ENCODE peak calls at places on chromosomes 2 and 18, in nine cellular contexts. One of them, this sample, is unnamed.

GRCh38 chr2:158243392-158243791 is 141.7 kb downstream of the UPP2 start:
- DNase-seq in HepG2: no peak
- DNase-seq in spleen: no peak
- DNase-seq in NB4: no peak
- DNase-seq in Peyer's patch: no peak
- DNase-seq in HCT116: no peak
- DNase-seq in uterus: no peak
- DNase-seq in IMR-90: no peak
- DNase-seq in K562: no peak
- DNase-seq in this sample: no peak

GRCh38 chr2:44759823-44760222 is 181.7 kb upstream of the SIX3 start:
- DNase-seq in IMR-90: peak; percentile 10
- DNase-seq in NB4: no peak
- DNase-seq in uterus: no peak
- DNase-seq in K562: no peak
- DNase-seq in Peyer's patch: no peak
- DNase-seq in HCT116: no peak
- DNase-seq in HepG2: peak; percentile 75
- DNase-seq in spleen: no peak
- DNase-seq in this sample: no peak

GRCh38 chr2:148602918-148603561 is 41.5 kb upstream of the EPC2 start:
- DNase-seq in HepG2: no peak
- DNase-seq in uterus: no peak
- DNase-seq in IMR-90: no peak
- DNase-seq in NB4: no peak
- DNase-seq in HCT116: no peak
- DNase-seq in Peyer's patch: no peak
- DNase-seq in K562: no peak
- DNase-seq in spleen: no peak
- DNase-seq in this sample: no peak

GRCh38 chr2:223941579-223942277 is 3.4 kb downstream of the WDFY1 start:
- DNase-seq in HepG2: no peak
- DNase-seq in uterus: no peak
- DNase-seq in HCT116: no peak
- DNase-seq in spleen: no peak
- DNase-seq in IMR-90: peak; percentile 83
- DNase-seq in NB4: no peak
- DNase-seq in Peyer's patch: peak; percentile 69
- DNase-seq in K562: no peak
- DNase-seq in this sample: peak; percentile 62

GRCh38 chr2:10337449-10337848 is 34.7 kb downstream of the HPCAL1 start:
- DNase-seq in NB4: no peak
- DNase-seq in K562: no peak
- DNase-seq in uterus: no peak
- DNase-seq in spleen: peak; percentile 46
- DNase-seq in HCT116: no peak
- DNase-seq in HepG2: no peak
- DNase-seq in IMR-90: no peak
- DNase-seq in Peyer's patch: no peak
- DNase-seq in this sample: no peak

GRCh38 chr2:216644846-216645635 is 11.8 kb downstream of the IGFBP2 start:
- DNase-seq in HCT116: no peak
- DNase-seq in spleen: no peak
- DNase-seq in Peyer's patch: no peak
- DNase-seq in HepG2: no peak
- DNase-seq in uterus: no peak
- DNase-seq in NB4: no peak
- DNase-seq in K562: no peak
- DNase-seq in IMR-90: no peak
- DNase-seq in this sample: no peak

GRCh38 chr2:190315273-190315672 is 4.4 kb downstream of the HIBCH start:
- DNase-seq in K562: no peak
- DNase-seq in HepG2: no peak
- DNase-seq in NB4: no peak
- DNase-seq in spleen: no peak
- DNase-seq in IMR-90: no peak
- DNase-seq in Peyer's patch: no peak
- DNase-seq in uterus: no peak
- DNase-seq in HCT116: no peak
- DNase-seq in this sample: no peak

GRCh38 chr2:158921599-158922408 is 46.6 kb upstream of the TANC1 start:
- DNase-seq in K562: no peak
- DNase-seq in HepG2: no peak
- DNase-seq in HCT116: no peak
- DNase-seq in Peyer's patch: no peak
- DNase-seq in uterus: no peak
- DNase-seq in spleen: no peak
- DNase-seq in IMR-90: no peak
- DNase-seq in NB4: no peak
- DNase-seq in this sample: no peak

GRCh38 chr2:152620218-152620617 is 97.0 kb downstream of the PRPF40A start:
- DNase-seq in spleen: no peak
- DNase-seq in NB4: no peak
- DNase-seq in Peyer's patch: no peak
- DNase-seq in HCT116: no peak
- DNase-seq in K562: no peak
- DNase-seq in HepG2: no peak
- DNase-seq in uterus: peak; percentile 52
- DNase-seq in IMR-90: no peak
- DNase-seq in this sample: no peak

GRCh38 chr2:118942012-118942411 is at the start of gene MARCO:
- DNase-seq in K562: no peak
- DNase-seq in spleen: no peak
- DNase-seq in NB4: no peak
- DNase-seq in HepG2: no peak
- DNase-seq in Peyer's patch: no peak
- DNase-seq in HCT116: no peak
- DNase-seq in IMR-90: no peak
- DNase-seq in uterus: no peak
- DNase-seq in this sample: no peak

GRCh38 chr2:67524236-67524635 is 127.1 kb downstream of the ETAA1 start:
- DNase-seq in Peyer's patch: no peak
- DNase-seq in spleen: no peak
- DNase-seq in K562: no peak
- DNase-seq in HepG2: no peak
- DNase-seq in uterus: no peak
- DNase-seq in NB4: no peak
- DNase-seq in HCT116: no peak
- DNase-seq in IMR-90: no peak
- DNase-seq in this sample: no peak

GRCh38 chr2:109624339-109624738 is 10.2 kb downstream of the SOWAHC start:
- DNase-seq in uterus: no peak
- DNase-seq in HepG2: no peak
- DNase-seq in IMR-90: no peak
- DNase-seq in K562: no peak
- DNase-seq in NB4: no peak
- DNase-seq in Peyer's patch: no peak
- DNase-seq in spleen: no peak
- DNase-seq in HCT116: no peak
- DNase-seq in this sample: no peak

GRCh38 chr2:206918258-206918657 is 21.1 kb upstream of the CPO start:
- DNase-seq in IMR-90: no peak
- DNase-seq in HCT116: no peak
- DNase-seq in Peyer's patch: no peak
- DNase-seq in uterus: no peak
- DNase-seq in HepG2: no peak
- DNase-seq in K562: no peak
- DNase-seq in spleen: no peak
- DNase-seq in NB4: no peak
- DNase-seq in this sample: no peak

GRCh38 chr2:122634920-122635319 is 879.5 kb downstream of the TSN start:
- DNase-seq in uterus: no peak
- DNase-seq in HCT116: no peak
- DNase-seq in spleen: no peak
- DNase-seq in IMR-90: no peak
- DNase-seq in K562: no peak
- DNase-seq in Peyer's patch: no peak
- DNase-seq in NB4: no peak
- DNase-seq in HepG2: no peak
- DNase-seq in this sample: no peak

GRCh38 chr2:52732849-52733395 is 1034.7 kb upstream of the CHAC2 start:
- DNase-seq in uterus: no peak
- DNase-seq in NB4: no peak
- DNase-seq in HCT116: no peak
- DNase-seq in IMR-90: no peak
- DNase-seq in spleen: no peak
- DNase-seq in HepG2: no peak
- DNase-seq in Peyer's patch: no peak
- DNase-seq in K562: no peak
- DNase-seq in this sample: no peak

GRCh38 chr18:58671122-58671940 is at the start of gene MALT1:
- DNase-seq in Peyer's patch: peak; percentile 98
- DNase-seq in NB4: peak; percentile 95
- DNase-seq in spleen: peak; percentile 99
- DNase-seq in HCT116: peak; percentile 68
- DNase-seq in uterus: peak; percentile 92
- DNase-seq in K562: peak; percentile 93
- DNase-seq in HepG2: peak; percentile 77
- DNase-seq in IMR-90: peak; percentile 85
- DNase-seq in this sample: peak; percentile 48
- TF ChIP-seq POLR2A in Peyer's patch: peak; percentile 88
- TF ChIP-seq POLR2A in NB4: peak; percentile 17
- TF ChIP-seq POLR2A in spleen: peak; percentile 94
- TF ChIP-seq POLR2A in HCT116: peak; percentile 30
- TF ChIP-seq POLR2A in uterus: peak; percentile 89
- TF ChIP-seq POLR2A in K562: no peak
- TF ChIP-seq POLR2A in HepG2: peak; percentile 78
- TF ChIP-seq POLR2A in IMR-90: peak; percentile 89
- TF ChIP-seq POLR2A in this sample: peak; percentile 78

DNA sequence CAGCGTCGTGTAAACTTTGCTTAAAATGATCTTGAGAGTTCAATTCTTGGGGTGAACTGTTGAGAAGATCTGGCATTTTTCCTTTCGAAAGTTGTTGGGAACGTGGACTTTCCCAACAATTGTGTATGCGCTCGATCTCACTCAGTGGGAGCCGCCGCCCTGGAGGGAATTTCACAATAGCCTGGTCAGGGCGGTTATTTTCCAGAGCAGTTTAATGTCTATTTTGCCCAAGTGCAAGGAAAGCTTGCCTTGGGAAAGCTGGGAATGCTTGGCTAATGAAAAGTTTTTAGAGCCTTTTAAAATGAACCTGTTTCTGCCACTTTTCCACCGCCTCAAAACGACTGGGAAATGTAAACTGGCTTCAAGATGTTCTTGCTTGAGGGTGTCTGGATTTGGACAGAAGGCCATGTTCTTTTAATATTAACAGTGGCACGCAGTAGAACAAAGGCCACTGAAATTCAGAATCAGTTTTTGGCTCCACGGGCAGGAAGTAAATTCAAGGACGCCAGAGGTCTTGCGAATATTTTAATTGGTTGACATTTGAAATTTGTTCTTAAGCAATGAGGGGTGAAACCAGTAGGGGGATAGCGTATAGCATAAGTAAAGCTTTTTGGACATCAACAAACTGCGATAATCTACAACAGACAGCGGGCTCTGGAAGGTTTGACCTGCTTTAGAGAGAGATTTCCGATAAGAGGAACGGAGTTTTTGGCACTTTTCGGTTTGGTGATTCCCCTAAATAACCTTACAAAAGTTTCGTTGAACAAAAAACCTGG is 1.2 kb downstream of the CFLAR start:
- DNase-seq in K562: no peak
- DNase-seq in NB4: peak; percentile 93
- DNase-seq in uterus: peak; percentile 80
- DNase-seq in HCT116: peak; percentile 59
- DNase-seq in HepG2: peak; percentile 84
- DNase-seq in Peyer's patch: peak; percentile 83
- DNase-seq in spleen: no peak
- DNase-seq in IMR-90: peak; percentile 86
- DNase-seq in this sample: no peak
- TF ChIP-seq POLR2A in K562: no peak
- TF ChIP-seq POLR2A in NB4: peak; percentile 26
- TF ChIP-seq POLR2A in uterus: no peak
- TF ChIP-seq POLR2A in HCT116: peak; percentile 38
- TF ChIP-seq POLR2A in HepG2: no peak
- TF ChIP-seq POLR2A in Peyer's patch: no peak
- TF ChIP-seq POLR2A in spleen: peak; percentile 76
- TF ChIP-seq POLR2A in IMR-90: no peak
- TF ChIP-seq POLR2A in this sample: no peak

DNA sequence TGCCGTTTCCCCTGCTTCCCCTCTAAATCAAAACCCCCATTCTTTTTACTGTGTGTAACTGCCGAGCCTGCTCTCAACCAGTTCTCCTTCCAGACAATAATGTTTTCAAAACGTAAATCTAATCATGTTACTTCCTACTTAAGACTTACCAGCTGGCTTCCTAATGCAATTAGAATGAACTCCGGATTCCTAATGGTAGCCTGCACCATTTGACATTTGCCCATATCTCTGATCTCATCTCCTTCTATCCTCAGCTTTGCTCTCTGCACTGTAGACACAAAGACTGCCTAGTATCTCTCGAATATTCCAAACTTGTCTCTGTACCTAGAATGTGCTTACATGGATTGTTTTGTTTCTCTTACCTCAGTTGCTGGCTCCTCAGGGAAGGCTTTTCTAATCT is 12.9 kb downstream of the TTL start:
- DNase-seq in HCT116: no peak
- DNase-seq in HepG2: no peak
- DNase-seq in spleen: no peak
- DNase-seq in K562: no peak
- DNase-seq in Peyer's patch: no peak
- DNase-seq in NB4: no peak
- DNase-seq in uterus: no peak
- DNase-seq in IMR-90: no peak
- DNase-seq in this sample: no peak
- TF ChIP-seq POLR2A in HCT116: no peak
- TF ChIP-seq POLR2A in HepG2: no peak
- TF ChIP-seq POLR2A in spleen: no peak
- TF ChIP-seq POLR2A in K562: no peak
- TF ChIP-seq POLR2A in Peyer's patch: no peak
- TF ChIP-seq POLR2A in NB4: no peak
- TF ChIP-seq POLR2A in uterus: no peak
- TF ChIP-seq POLR2A in IMR-90: no peak
- TF ChIP-seq POLR2A in this sample: no peak

DNA sequence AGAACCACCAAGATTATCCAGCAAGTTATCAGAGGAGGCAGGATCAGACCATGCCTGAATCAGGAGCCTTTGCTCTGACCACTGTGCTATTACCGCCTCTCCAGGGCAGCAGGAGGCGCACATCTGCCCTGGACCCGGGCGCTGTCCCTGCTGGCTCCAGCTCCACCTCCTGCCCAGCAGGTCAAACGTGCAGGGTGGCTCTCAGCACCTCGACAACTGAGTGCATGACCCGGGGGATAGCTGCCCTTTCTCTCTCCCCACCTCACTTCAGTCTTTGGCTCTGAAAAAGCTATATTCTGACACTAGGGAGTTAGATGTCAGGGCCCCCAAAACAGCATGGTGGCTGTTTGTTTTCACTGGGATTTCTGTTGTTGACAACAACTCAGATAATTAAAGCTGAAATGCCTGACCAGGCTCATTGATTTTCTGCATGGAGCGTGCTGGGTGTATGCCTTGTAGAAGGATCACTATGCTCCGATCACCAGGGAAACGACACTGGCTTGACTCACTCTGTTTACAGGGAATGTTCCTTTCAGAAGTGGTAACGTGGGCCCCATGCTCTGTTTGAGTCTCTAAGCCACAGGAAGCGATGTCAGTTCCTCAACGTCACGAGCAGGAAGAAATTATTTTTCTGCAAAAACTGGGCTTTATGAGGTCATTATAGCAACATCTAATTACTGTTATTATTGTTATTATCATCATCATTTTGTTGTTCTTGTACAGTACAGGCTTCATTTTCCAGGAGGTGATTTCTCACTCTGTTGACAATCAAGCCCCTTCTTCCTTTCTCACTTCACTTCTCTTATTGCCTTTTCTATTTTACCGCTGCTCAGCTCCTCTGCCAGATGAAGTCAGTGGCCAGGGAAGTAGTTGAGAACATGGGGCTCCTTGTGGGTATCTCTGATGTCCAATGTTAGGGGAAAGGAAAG is 125.6 kb downstream of the PLB1 start:
- DNase-seq in HCT116: peak; percentile 58
- DNase-seq in IMR-90: peak; percentile 98
- DNase-seq in uterus: peak; percentile 93
- DNase-seq in spleen: peak; percentile 86
- DNase-seq in HepG2: peak; percentile 83
- DNase-seq in K562: peak; percentile 52
- DNase-seq in Peyer's patch: peak; percentile 92
- DNase-seq in NB4: peak; percentile 78
- DNase-seq in this sample: peak; percentile 71
- TF ChIP-seq POLR2A in HCT116: no peak
- TF ChIP-seq POLR2A in IMR-90: peak; percentile 24
- TF ChIP-seq POLR2A in uterus: peak; percentile 47
- TF ChIP-seq POLR2A in spleen: no peak
- TF ChIP-seq POLR2A in HepG2: no peak
- TF ChIP-seq POLR2A in K562: no peak
- TF ChIP-seq POLR2A in Peyer's patch: peak; percentile 30
- TF ChIP-seq POLR2A in NB4: peak; percentile 31
- TF ChIP-seq POLR2A in this sample: no peak

This sample was measured in H54.